ENCODE peak calls at places on chromosomes 12 and 14, in nine cellular contexts. D is fibroblast of lung, J is tibial artery, Q is nephron progenitor cell, R is H1, P is GM20000, X is ovary, E is keratinocyte, H is BE2C. T is an unnamed sample.

GRCh38 chr12:10211101-10211974 is 1.3 kb upstream of the GABARAPL1 start:
- DNase-seq in D (peak; percentile 15), J (peak; percentile 70), Q (no peak), R (no peak), P (no peak), X (peak; percentile 44), E (no peak), H (no peak), T (no peak)

GRCh38 chr14:69657961-69658360 is 46.6 kb downstream of the SUSD6 start:
- DNase-seq in D (peak; percentile 78), J (no peak), Q (peak; percentile 17), R (no peak), P (no peak), X (no peak), E (peak; percentile 55), H (no peak), T (no peak)

GRCh38 chr14:77154421-77154820 is 12.8 kb upstream of the ZDHHC22 start:
- DNase-seq in D (no peak), J (no peak), Q (no peak), R (no peak), P (no peak), X (no peak), E (no peak), H (no peak), T (no peak)

GRCh38 chr12:52643233-52644077 is 8.6 kb downstream of the KRT2 start:
- DNase-seq in D (no peak), J (peak; percentile 40), Q (no peak), R (peak; percentile 4), P (no peak), X (no peak), E (no peak), H (no peak), T (no peak)

GRCh38 chr12:48671231-48671856 is 10.7 kb downstream of the KANSL2 start:
- DNase-seq in D (no peak), J (no peak), Q (no peak), R (no peak), P (no peak), X (no peak), E (peak; percentile 92), H (no peak), T (no peak)

GRCh38 chr12:127162902-127163301 is 1104.1 kb upstream of the TMEM132C start:
- DNase-seq in D (peak; percentile 84), J (no peak), Q (no peak), R (no peak), P (no peak), X (no peak), E (no peak), H (no peak), T (no peak)

GRCh38 chr12:65962921-65963883 is 138.9 kb downstream of the HMGA2 start:
- DNase-seq in D (peak; percentile 81), J (no peak), Q (peak; percentile 16), R (peak; percentile 77), P (peak; percentile 16), X (peak; percentile 28), E (no peak), H (peak; percentile 17), T (peak; percentile 56)

GRCh38 chr12:124481772-124482566 is 85.4 kb downstream of the NCOR2 start:
- DNase-seq in D (no peak), J (no peak), Q (no peak), R (no peak), P (peak; percentile 74), X (peak; percentile 21), E (no peak), H (no peak), T (no peak)

GRCh38 chr14:99317231-99318090 is 45.5 kb upstream of the BCL11B start:
- DNase-seq in D (no peak), J (no peak), Q (no peak), R (no peak), P (no peak), X (no peak), E (no peak), H (no peak), T (no peak)

GRCh38 chr12:54146506-54147145 is 42.2 kb downstream of the SMUG1 start:
- DNase-seq in D (no peak), J (no peak), Q (peak; percentile 61), R (no peak), P (no peak), X (no peak), E (no peak), H (no peak), T (no peak)

GRCh38 chr12:25806271-25806670 is 152.2 kb upstream of the RASSF8 start:
- DNase-seq in D (peak; percentile 63), J (no peak), Q (no peak), R (no peak), P (no peak), X (no peak), E (no peak), H (no peak), T (no peak)

GRCh38 chr14:58298477-58298879 is at the start of gene ARID4A:
- DNase-seq in D (no peak), J (peak; percentile 97), Q (peak; percentile 77), R (peak; percentile 81), P (no peak), X (peak; percentile 88), E (no peak), H (peak; percentile 89), T (peak; percentile 74)

GRCh38 chr12:64609543-64610091 is 678 bp upstream of the RASSF3 start:
- DNase-seq in D (peak; percentile 30), J (no peak), Q (no peak), R (no peak), P (no peak), X (no peak), E (no peak), H (peak; percentile 12), T (no peak)

GRCh38 chr12:64611430-64612286 is 1.4 kb downstream of the RASSF3 start:
- DNase-seq in D (peak; percentile 29), J (peak; percentile 88), Q (peak; percentile 33), R (no peak), P (no peak), X (peak; percentile 57), E (no peak), H (peak; percentile 25), T (peak; percentile 30)

GRCh38 chr12:64610092-64610659 is at the start of gene RASSF3:
- DNase-seq in D (peak; percentile 71), J (peak; percentile 86), Q (peak; percentile 84), R (peak; percentile 85), P (peak; percentile 93), X (peak; percentile 72), E (no peak), H (peak; percentile 84), T (peak; percentile 73)

GRCh38 chr12:64610660-64611429 is 550 bp downstream of the RASSF3 start:
- DNase-seq in D (peak; percentile 57), J (peak; percentile 81), Q (peak; percentile 68), R (peak; percentile 79), P (peak; percentile 86), X (peak; percentile 64), E (no peak), H (peak; percentile 81), T (peak; percentile 71)

DNA sequence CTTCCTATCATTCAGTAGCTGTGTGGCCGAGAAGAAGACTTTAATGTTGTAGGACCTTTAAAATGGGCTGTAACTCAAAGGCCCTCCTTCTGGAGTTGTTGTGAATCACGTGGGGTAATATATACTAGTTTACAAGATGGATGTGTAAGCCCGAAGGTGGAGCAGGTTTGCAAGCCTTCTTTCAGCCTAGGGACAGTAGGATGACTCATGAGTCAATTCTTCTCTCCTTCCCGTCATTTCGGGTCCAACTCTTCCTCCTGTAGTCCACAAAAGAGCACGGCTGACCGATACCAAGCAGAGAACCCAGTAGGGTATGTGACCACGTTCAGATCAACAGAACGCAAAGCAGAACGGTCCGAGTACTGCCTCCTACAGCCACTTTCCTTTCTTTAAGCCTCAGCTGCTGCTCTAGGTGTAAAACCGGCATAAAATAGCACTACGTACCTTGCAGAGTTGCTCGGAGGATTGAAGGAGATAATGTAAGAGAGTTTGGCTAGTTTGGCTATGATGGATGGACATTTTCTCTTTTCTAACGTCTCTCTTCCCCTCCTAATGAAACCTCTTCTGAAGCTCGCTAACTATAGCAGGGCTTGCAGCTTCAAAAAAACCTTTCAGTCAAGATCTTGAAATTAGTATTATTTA is 1.3 kb upstream of the RASSF3 start:
- DNase-seq in D (peak; percentile 61), J (no peak), Q (peak; percentile 22), R (peak; percentile 63), P (peak; percentile 77), X (no peak), E (peak; percentile 71), H (peak; percentile 39), T (no peak)
- TF ChIP-seq CTCF in D (peak; percentile 16), J (no peak), Q (no peak), R (no peak), P (peak; percentile 13), X (no peak), E (no peak), H (peak; percentile 33), T (no peak)

GRCh38 chr14:103103461-103104388 is 9.2 kb downstream of the EXOC3L4 start:
- DNase-seq in D (peak; percentile 34), J (no peak), Q (no peak), R (peak; percentile 76), P (no peak), X (no peak), E (no peak), H (peak; percentile 76), T (peak; percentile 77)
- TF ChIP-seq CTCF in D (peak; percentile 26), J (no peak), Q (no peak), R (no peak), P (no peak), X (no peak), E (peak; percentile 40), H (peak; percentile 47), T (peak; percentile 41)

DNA sequence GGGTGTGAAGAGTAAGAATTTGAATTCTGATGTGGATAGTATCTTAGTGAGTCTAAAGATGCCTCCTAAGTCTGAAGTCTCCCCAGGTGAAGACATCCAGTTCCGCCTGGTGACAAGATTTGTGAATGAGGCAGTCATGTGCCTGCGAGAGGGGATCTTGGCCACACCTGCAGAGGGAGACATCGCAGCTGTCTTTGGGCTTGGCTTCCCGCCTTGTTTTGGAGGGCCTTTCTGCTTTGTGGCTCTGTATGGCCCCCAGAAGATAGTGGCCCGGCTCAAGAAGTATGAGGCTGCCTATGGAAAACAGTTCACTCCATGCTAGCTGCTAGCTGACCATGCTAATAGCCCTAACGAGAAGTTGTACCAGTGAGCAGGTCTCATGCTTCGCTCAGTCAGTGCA is 24.6 kb upstream of the AICDA start:
- DNase-seq in D (no peak), J (no peak), Q (no peak), R (no peak), P (no peak), X (no peak), E (no peak), H (no peak), T (no peak)
- TF ChIP-seq CTCF in D (no peak), J (no peak), Q (no peak), R (no peak), P (no peak), X (no peak), E (no peak), H (no peak), T (no peak)

DNA sequence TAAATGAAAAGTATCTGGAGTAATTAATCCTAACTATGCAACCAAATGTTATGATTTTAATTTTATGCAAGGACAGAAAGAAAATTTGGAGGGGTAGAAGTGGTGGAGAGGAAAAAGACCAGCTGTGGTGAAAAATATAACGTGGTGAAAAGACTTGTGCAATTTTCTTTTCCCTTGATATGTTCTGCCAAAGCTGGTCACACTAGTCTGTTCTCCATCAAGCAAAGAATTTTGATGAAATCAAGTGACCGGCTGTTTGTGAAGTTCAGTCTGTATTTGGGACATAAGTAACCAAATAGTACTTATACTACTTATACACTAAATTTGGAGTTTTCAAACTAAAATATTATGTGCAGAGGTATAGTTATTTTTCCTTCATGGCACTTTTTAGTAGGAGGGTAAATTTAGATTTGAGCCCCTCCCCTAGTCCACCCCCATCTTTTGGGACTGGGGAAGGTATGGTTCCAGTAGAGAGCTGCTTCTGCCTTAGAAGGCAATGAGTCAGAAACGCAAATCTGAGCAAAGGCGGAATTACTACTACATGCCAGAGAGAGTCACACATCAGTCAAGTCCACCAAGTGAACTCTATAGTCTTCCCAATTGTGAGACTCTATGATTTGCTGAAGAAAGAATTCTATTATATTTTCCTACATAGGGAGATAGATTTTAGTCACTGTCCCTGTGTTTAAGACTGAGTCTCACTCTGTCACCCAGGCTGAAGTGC is 229.7 kb downstream of the SLC25A21 start:
- DNase-seq in D (peak; percentile 56), J (no peak), Q (no peak), R (no peak), P (no peak), X (no peak), E (no peak), H (no peak), T (no peak)
- TF ChIP-seq CTCF in D (no peak), J (no peak), Q (no peak), R (no peak), P (no peak), X (no peak), E (no peak), H (no peak), T (peak; percentile 58)

T was measured in glutamatergic neuron.